ENCODE peak calls at places on chromosomes 6 and 20, in eight cellular contexts. One of them, this sample, is unnamed.

GRCh38 chr6:83615025-83615999 is 93.6 kb downstream of the SNAP91 start:
- DNase-seq in AG09319: no peak
- DNase-seq in uterus: no peak
- DNase-seq in IMR-90: peak
- DNase-seq in D721Med: no peak
- DNase-seq in type B pancreatic cell: no peak
- DNase-seq in GM13976: peak
- DNase-seq in AG04450: peak
- DNase-seq in this sample: peak

GRCh38 chr20:44304383-44304782 is 6.6 kb downstream of the FITM2 start:
- DNase-seq in AG09319: no peak
- DNase-seq in uterus: no peak
- DNase-seq in IMR-90: no peak
- DNase-seq in D721Med: no peak
- DNase-seq in type B pancreatic cell: no peak
- DNase-seq in GM13976: no peak
- DNase-seq in AG04450: no peak
- DNase-seq in this sample: no peak

GRCh38 chr20:37384683-37385174 is 38.8 kb downstream of the SRC start:
- DNase-seq in AG09319: no peak
- DNase-seq in uterus: peak
- DNase-seq in IMR-90: peak
- DNase-seq in D721Med: no peak
- DNase-seq in type B pancreatic cell: peak
- DNase-seq in GM13976: peak
- DNase-seq in AG04450: no peak
- DNase-seq in this sample: peak

GRCh38 chr20:47454298-47455132 is 47.2 kb upstream of the NCOA3 start:
- DNase-seq in AG09319: no peak
- DNase-seq in uterus: no peak
- DNase-seq in IMR-90: no peak
- DNase-seq in D721Med: no peak
- DNase-seq in type B pancreatic cell: no peak
- DNase-seq in GM13976: no peak
- DNase-seq in AG04450: no peak
- DNase-seq in this sample: no peak

GRCh38 chr6:21522773-21523490 is 70.6 kb upstream of the SOX4 start:
- DNase-seq in AG09319: no peak
- DNase-seq in uterus: no peak
- DNase-seq in IMR-90: no peak
- DNase-seq in D721Med: no peak
- DNase-seq in type B pancreatic cell: no peak
- DNase-seq in GM13976: no peak
- DNase-seq in AG04450: no peak
- DNase-seq in this sample: no peak

GRCh38 chr6:23526519-23526918 is 599.5 kb upstream of the NRSN1 start:
- DNase-seq in AG09319: no peak
- DNase-seq in uterus: no peak
- DNase-seq in IMR-90: peak
- DNase-seq in D721Med: no peak
- DNase-seq in type B pancreatic cell: no peak
- DNase-seq in GM13976: no peak
- DNase-seq in AG04450: no peak
- DNase-seq in this sample: no peak

GRCh38 chr6:119543332-119543731 is 193.8 kb upstream of the MAN1A1 start:
- DNase-seq in AG09319: no peak
- DNase-seq in uterus: no peak
- DNase-seq in IMR-90: no peak
- DNase-seq in D721Med: no peak
- DNase-seq in type B pancreatic cell: no peak
- DNase-seq in GM13976: no peak
- DNase-seq in AG04450: no peak
- DNase-seq in this sample: no peak

GRCh38 chr6:21163110-21163837 is 430.3 kb upstream of the SOX4 start:
- DNase-seq in AG09319: no peak
- DNase-seq in uterus: no peak
- DNase-seq in IMR-90: peak
- DNase-seq in D721Med: no peak
- DNase-seq in type B pancreatic cell: no peak
- DNase-seq in GM13976: no peak
- DNase-seq in AG04450: peak
- DNase-seq in this sample: no peak

GRCh38 chr6:169564453-169565240 is 137.2 kb downstream of the WDR27 start:
- DNase-seq in AG09319: no peak
- DNase-seq in uterus: no peak
- DNase-seq in IMR-90: no peak
- DNase-seq in D721Med: no peak
- DNase-seq in type B pancreatic cell: no peak
- DNase-seq in GM13976: peak
- DNase-seq in AG04450: no peak
- DNase-seq in this sample: no peak

GRCh38 chr6:170450946-170451761 is 102.0 kb downstream of the PSMB1 start:
- DNase-seq in AG09319: no peak
- DNase-seq in uterus: no peak
- DNase-seq in IMR-90: no peak
- DNase-seq in D721Med: no peak
- DNase-seq in type B pancreatic cell: peak
- DNase-seq in GM13976: peak
- DNase-seq in AG04450: no peak
- DNase-seq in this sample: no peak

GRCh38 chr6:28251648-28252506 is at the start of gene ZKSCAN4:
- DNase-seq in AG09319: peak
- DNase-seq in uterus: peak
- DNase-seq in IMR-90: peak
- DNase-seq in D721Med: peak
- DNase-seq in type B pancreatic cell: peak
- DNase-seq in GM13976: peak
- DNase-seq in AG04450: peak
- DNase-seq in this sample: peak

GRCh38 chr6:154154389-154154967 is 115.4 kb downstream of the OPRM1 start:
- DNase-seq in AG09319: peak
- DNase-seq in uterus: peak
- DNase-seq in IMR-90: peak
- DNase-seq in D721Med: no peak
- DNase-seq in type B pancreatic cell: no peak
- DNase-seq in GM13976: peak
- DNase-seq in AG04450: peak
- DNase-seq in this sample: peak

GRCh38 chr6:165574770-165575549 is 88.1 kb downstream of the PDE10A start:
- DNase-seq in AG09319: no peak
- DNase-seq in uterus: no peak
- DNase-seq in IMR-90: peak
- DNase-seq in D721Med: no peak
- DNase-seq in type B pancreatic cell: no peak
- DNase-seq in GM13976: no peak
- DNase-seq in AG04450: no peak
- DNase-seq in this sample: no peak

GRCh38 chr6:11143394-11144371 is 32.2 kb upstream of the ERVFRD-1 start:
- DNase-seq in AG09319: peak
- DNase-seq in uterus: peak
- DNase-seq in IMR-90: peak
- DNase-seq in D721Med: no peak
- DNase-seq in type B pancreatic cell: no peak
- DNase-seq in GM13976: no peak
- DNase-seq in AG04450: peak
- DNase-seq in this sample: no peak

GRCh38 chr6:20202070-20202658 is 10.1 kb downstream of the MBOAT1 start:
- DNase-seq in AG09319: no peak
- DNase-seq in uterus: no peak
- DNase-seq in IMR-90: peak
- DNase-seq in D721Med: no peak
- DNase-seq in type B pancreatic cell: no peak
- DNase-seq in GM13976: peak
- DNase-seq in AG04450: no peak
- DNase-seq in this sample: peak

GRCh38 chr20:62822788-62823651 is 6.2 kb downstream of the COL9A3 start:
- DNase-seq in AG09319: no peak
- DNase-seq in uterus: no peak
- DNase-seq in IMR-90: peak
- DNase-seq in D721Med: peak
- DNase-seq in type B pancreatic cell: no peak
- DNase-seq in GM13976: peak
- DNase-seq in AG04450: no peak
- DNase-seq in this sample: peak

GRCh38 chr20:49345538-49345937 is 67.7 kb upstream of the ZNFX1 start:
- DNase-seq in AG09319: peak
- DNase-seq in uterus: peak
- DNase-seq in IMR-90: peak
- DNase-seq in D721Med: no peak
- DNase-seq in type B pancreatic cell: no peak
- DNase-seq in GM13976: no peak
- DNase-seq in AG04450: no peak
- DNase-seq in this sample: no peak

GRCh38 chr6:30954631-30955366 is 14.0 kb downstream of the MUCL3 start:
- DNase-seq in AG09319: no peak
- DNase-seq in uterus: no peak
- DNase-seq in IMR-90: no peak
- DNase-seq in D721Med: no peak
- DNase-seq in type B pancreatic cell: no peak
- DNase-seq in GM13976: no peak
- DNase-seq in AG04450: no peak
- DNase-seq in this sample: no peak

GRCh38 chr6:111779660-111780059 is 93.6 kb downstream of the FYN start:
- DNase-seq in AG09319: no peak
- DNase-seq in uterus: no peak
- DNase-seq in IMR-90: no peak
- DNase-seq in D721Med: no peak
- DNase-seq in type B pancreatic cell: no peak
- DNase-seq in GM13976: no peak
- DNase-seq in AG04450: no peak
- DNase-seq in this sample: no peak

GRCh38 chr6:90811596-90812226 is 224.8 kb upstream of the MAP3K7 start:
- DNase-seq in AG09319: no peak
- DNase-seq in uterus: no peak
- DNase-seq in IMR-90: no peak
- DNase-seq in D721Med: no peak
- DNase-seq in type B pancreatic cell: no peak
- DNase-seq in GM13976: no peak
- DNase-seq in AG04450: no peak
- DNase-seq in this sample: no peak

GRCh38 chr6:71395731-71396409 is 107.3 kb downstream of the OGFRL1 start:
- DNase-seq in AG09319: no peak
- DNase-seq in uterus: no peak
- DNase-seq in IMR-90: no peak
- DNase-seq in D721Med: no peak
- DNase-seq in type B pancreatic cell: no peak
- DNase-seq in GM13976: no peak
- DNase-seq in AG04450: no peak
- DNase-seq in this sample: no peak

GRCh38 chr20:34180460-34181108 is 60.6 kb upstream of the ASIP start:
- DNase-seq in AG09319: peak
- DNase-seq in uterus: no peak
- DNase-seq in IMR-90: no peak
- DNase-seq in D721Med: no peak
- DNase-seq in type B pancreatic cell: no peak
- DNase-seq in GM13976: no peak
- DNase-seq in AG04450: no peak
- DNase-seq in this sample: no peak

GRCh38 chr20:33169176-33169794 is 1.3 kb downstream of the BPIFA2 start:
- DNase-seq in AG09319: no peak
- DNase-seq in uterus: no peak
- DNase-seq in IMR-90: no peak
- DNase-seq in D721Med: no peak
- DNase-seq in type B pancreatic cell: no peak
- DNase-seq in GM13976: no peak
- DNase-seq in AG04450: no peak
- DNase-seq in this sample: no peak

GRCh38 chr6:163443985-163444553 is 29.6 kb downstream of the QKI start:
- DNase-seq in AG09319: no peak
- DNase-seq in uterus: no peak
- DNase-seq in IMR-90: no peak
- DNase-seq in D721Med: no peak
- DNase-seq in type B pancreatic cell: no peak
- DNase-seq in GM13976: no peak
- DNase-seq in AG04450: no peak
- DNase-seq in this sample: no peak
- TF ChIP-seq CTCF in AG09319: no peak
- TF ChIP-seq CTCF in uterus: no peak
- TF ChIP-seq CTCF in IMR-90: no peak
- TF ChIP-seq CTCF in D721Med: no peak
- TF ChIP-seq CTCF in type B pancreatic cell: peak
- TF ChIP-seq CTCF in GM13976: no peak
- TF ChIP-seq CTCF in AG04450: peak
- TF ChIP-seq CTCF in this sample: no peak

GRCh38 chr6:51515052-51515402 is 572.4 kb downstream of the PKHD1 start:
- DNase-seq in AG09319: no peak
- DNase-seq in uterus: no peak
- DNase-seq in IMR-90: no peak
- DNase-seq in D721Med: no peak
- DNase-seq in type B pancreatic cell: no peak
- DNase-seq in GM13976: no peak
- DNase-seq in AG04450: no peak
- DNase-seq in this sample: no peak
- TF ChIP-seq CTCF in AG09319: no peak
- TF ChIP-seq CTCF in uterus: no peak
- TF ChIP-seq CTCF in IMR-90: no peak
- TF ChIP-seq CTCF in D721Med: peak
- TF ChIP-seq CTCF in type B pancreatic cell: peak
- TF ChIP-seq CTCF in GM13976: no peak
- TF ChIP-seq CTCF in AG04450: no peak
- TF ChIP-seq CTCF in this sample: no peak

GRCh38 chr6:104639671-104640070 is 220.0 kb downstream of the HACE1 start:
- DNase-seq in AG09319: no peak
- DNase-seq in uterus: no peak
- DNase-seq in IMR-90: peak
- DNase-seq in D721Med: no peak
- DNase-seq in type B pancreatic cell: no peak
- DNase-seq in GM13976: peak
- DNase-seq in AG04450: no peak
- DNase-seq in this sample: peak
- TF ChIP-seq CTCF in AG09319: no peak
- TF ChIP-seq CTCF in uterus: no peak
- TF ChIP-seq CTCF in IMR-90: no peak
- TF ChIP-seq CTCF in D721Med: no peak
- TF ChIP-seq CTCF in type B pancreatic cell: no peak
- TF ChIP-seq CTCF in GM13976: no peak
- TF ChIP-seq CTCF in AG04450: no peak
- TF ChIP-seq CTCF in this sample: no peak

DNA sequence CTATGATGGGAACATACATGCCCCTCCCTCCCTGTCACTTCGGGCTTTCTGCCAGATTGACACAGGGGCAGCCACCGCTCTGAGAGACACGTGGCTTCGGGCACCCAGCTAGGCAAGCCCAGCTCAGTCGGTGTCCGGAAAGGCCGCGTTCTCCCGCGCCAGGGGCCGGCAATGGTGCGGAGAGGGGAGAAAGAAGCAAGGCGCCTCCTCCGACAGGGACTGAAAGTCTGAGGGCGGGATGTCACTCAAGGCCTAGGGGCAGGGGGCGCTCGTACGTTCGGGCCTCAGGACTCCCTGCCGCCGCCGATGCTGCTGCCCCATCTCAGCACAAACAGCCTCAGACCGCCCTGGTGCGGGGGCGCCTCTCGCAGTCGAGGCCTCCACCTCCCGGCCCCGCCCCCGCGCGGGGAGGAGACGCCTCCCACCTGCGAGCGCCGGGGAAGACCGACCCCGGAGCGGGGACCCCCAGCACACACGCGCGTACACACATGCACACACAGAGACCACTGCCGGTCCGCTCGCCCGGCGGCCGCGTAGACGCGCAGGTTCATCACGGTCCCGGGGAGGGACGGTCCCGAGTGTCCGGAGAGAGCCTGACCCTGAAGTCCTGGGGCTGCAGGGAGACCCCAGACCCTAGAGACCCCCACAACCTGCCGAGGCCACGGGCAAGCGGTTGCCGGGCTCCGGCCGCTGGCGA is 1.9 kb downstream of the GRM4 start:
- DNase-seq in AG09319: no peak
- DNase-seq in uterus: no peak
- DNase-seq in IMR-90: no peak
- DNase-seq in D721Med: peak
- DNase-seq in type B pancreatic cell: no peak
- DNase-seq in GM13976: peak
- DNase-seq in AG04450: no peak
- DNase-seq in this sample: peak
- TF ChIP-seq CTCF in AG09319: no peak
- TF ChIP-seq CTCF in uterus: no peak
- TF ChIP-seq CTCF in IMR-90: no peak
- TF ChIP-seq CTCF in D721Med: peak
- TF ChIP-seq CTCF in type B pancreatic cell: peak
- TF ChIP-seq CTCF in GM13976: no peak
- TF ChIP-seq CTCF in AG04450: peak
- TF ChIP-seq CTCF in this sample: no peak

This sample was measured in GM20000.